ENCODE peak calls at places on chromosomes 12 and 14, in five cellular contexts. K is T-helper 1 cell; E is nucleus accumbens; P is foreskin fibroblast; X is naive thymus-derived CD8-positive, alpha-beta T cell. U is an unnamed sample.

GRCh38 chr14:60133487-60133886 is 31.7 kb downstream of the DHRS7 start:
- DNase-seq in K (no peak), E (no peak), P (no peak), X (no peak), U (no peak)

GRCh38 chr14:89849931-89850330 is 104.6 kb downstream of the EFCAB11 start:
- DNase-seq in K (no peak), E (no peak), P (peak), X (no peak), U (no peak)

GRCh38 chr12:48969847-48970701 is 1.5 kb downstream of the WNT10B start:
- DNase-seq in K (peak), E (no peak), P (peak), X (peak), U (no peak)

GRCh38 chr14:33943484-33943883 is 7.4 kb downstream of the EGLN3 start:
- DNase-seq in K (no peak), E (no peak), P (no peak), X (no peak), U (no peak)

GRCh38 chr12:98645572-98646067 is 530 bp downstream of the APAF1 start:
- DNase-seq in K (peak), E (peak), P (peak), X (no peak), U (no peak)

GRCh38 chr12:104513681-104514080 is 56.9 kb downstream of the CHST11 start:
- DNase-seq in K (no peak), E (no peak), P (no peak), X (no peak), U (no peak)

GRCh38 chr12:108313609-108314331 is 25.3 kb downstream of the CMKLR1 start:
- DNase-seq in K (peak), E (no peak), P (no peak), X (no peak), U (no peak)

GRCh38 chr12:53737951-53738833 is 10.9 kb upstream of the CALCOCO1 start:
- DNase-seq in K (no peak), E (peak), P (no peak), X (peak), U (no peak)

GRCh38 chr12:71438670-71439361 is 782 bp upstream of the LGR5 start:
- DNase-seq in K (peak), E (no peak), P (peak), X (no peak), U (no peak)

GRCh38 chr14:87179936-87180335 is 813.0 kb downstream of the GALC start:
- DNase-seq in K (no peak), E (no peak), P (peak), X (no peak), U (no peak)

GRCh38 chr12:6059860-6060565 is 64.5 kb downstream of the VWF start:
- DNase-seq in K (no peak), E (no peak), P (no peak), X (no peak), U (no peak)

GRCh38 chr14:61183486-61183885 is 97.7 kb downstream of the TMEM30B start:
- DNase-seq in K (peak), E (no peak), P (no peak), X (no peak), U (no peak)

GRCh38 chr12:14937014-14937413 is 1.3 kb downstream of the ERP27 start:
- DNase-seq in K (no peak), E (no peak), P (no peak), X (no peak), U (no peak)

GRCh38 chr12:102249073-102249854 is 51.6 kb upstream of the PMCH start:
- DNase-seq in K (no peak), E (no peak), P (no peak), X (no peak), U (no peak)

GRCh38 chr12:57280234-57281062 is 29.5 kb upstream of the STAC3 start:
- DNase-seq in K (peak), E (peak), P (peak), X (peak), U (peak)

GRCh38 chr12:29103539-29103974 is 45.5 kb upstream of the FAR2 start:
- DNase-seq in K (peak), E (no peak), P (no peak), X (no peak), U (no peak)

GRCh38 chr14:61284001-61284400 is 2.9 kb upstream of the TMEM30B start:
- DNase-seq in K (peak), E (no peak), P (no peak), X (no peak), U (no peak)

GRCh38 chr12:67269632-67270578 is 747 bp downstream of the CAND1 start:
- DNase-seq in K (peak), E (peak), P (peak), X (peak), U (no peak)

GRCh38 chr12:105352940-105353635 is 22.6 kb downstream of the C12orf75 start:
- DNase-seq in K (no peak), E (no peak), P (no peak), X (no peak), U (no peak)

GRCh38 chr12:21831671-21832357 is 57.3 kb upstream of the KCNJ8 start:
- DNase-seq in K (no peak), E (no peak), P (peak), X (no peak), U (peak)

GRCh38 chr14:46574976-46575375 is 76.6 kb downstream of the RPL10L start:
- DNase-seq in K (no peak), E (no peak), P (no peak), X (no peak), U (no peak)

GRCh38 chr12:64142382-64142781 is 79.7 kb downstream of the KICS2 start:
- DNase-seq in K (no peak), E (no peak), P (no peak), X (no peak), U (no peak)

GRCh38 chr12:62813031-62813829 is 121.7 kb downstream of the PPM1H start:
- DNase-seq in K (peak), E (peak), P (peak), X (no peak), U (peak)

GRCh38 chr14:68199465-68200145 is 380.0 kb downstream of the RAD51B start:
- DNase-seq in K (no peak), E (no peak), P (no peak), X (no peak), U (no peak)

GRCh38 chr14:84750763-84751554 is 779.0 kb upstream of the FLRT2 start:
- DNase-seq in K (no peak), E (no peak), P (peak), X (no peak), U (peak)